ENCODE peak calls at places on chromosome 9, in six cellular contexts. C is activated CD4-positive, alpha-beta memory T cell treated with anti-CD3 and anti-CD28 coated beads, Interleukin-2, amount 10 ng/mL, durations not matched to agents 7 days and 5 days; F is stimulated activated CD4-positive, alpha-beta T cell treated with anti-CD3 and anti-CD28 coated beads, Interleukin-1b, Interleukin-23, amount 100 ng/mL, for 4 hours; Z is pancreas; P is RPMI8226; D is HTR-8/SVneo. N is an unnamed sample.

GRCh38 chr9:107337676-107338590 is 54.9 kb downstream of the RAD23B start:
- DNase-seq in F (no peak), C (no peak), P (no peak), Z (no peak), D (no peak), N (no peak)

GRCh38 chr9:116365056-116365471 is 211.5 kb downstream of the PAPPA start:
- DNase-seq in C (no peak), Z (peak), D (peak), F (no peak), P (no peak), N (no peak)

GRCh38 chr9:22537721-22538120 is 91.1 kb downstream of the DMRTA1 start:
- DNase-seq in F (no peak), P (no peak), Z (no peak), D (no peak), C (no peak), N (no peak)

GRCh38 chr9:122389799-122390481 is 19.1 kb downstream of the PTGS1 start:
- DNase-seq in D (no peak), C (peak), P (no peak), F (no peak), Z (no peak), N (no peak)

GRCh38 chr9:112443200-112443599 is 43.4 kb upstream of the KIAA1958 start:
- DNase-seq in F (no peak), C (peak), P (peak), Z (no peak), D (no peak), N (no peak)

GRCh38 chr9:18994263-18994916 is 38.6 kb downstream of the SAXO1 start:
- DNase-seq in D (no peak), F (no peak), P (no peak), C (no peak), Z (no peak), N (no peak)

GRCh38 chr9:127336708-127337352 is 60.1 kb upstream of the SLC2A8 start:
- DNase-seq in P (no peak), F (no peak), D (peak), Z (peak), C (no peak), N (no peak)

GRCh38 chr9:127762111-127762676 is 16.3 kb downstream of the SH2D3C start:
- DNase-seq in Z (no peak), C (no peak), F (no peak), P (no peak), D (no peak), N (no peak)

GRCh38 chr9:116951588-116952433 is 264.7 kb downstream of the TRIM32 start:
- DNase-seq in D (no peak), C (no peak), Z (no peak), P (no peak), F (no peak), N (no peak)

GRCh38 chr9:121770415-121771273 is 119.2 kb downstream of the DAB2IP start:
- DNase-seq in D (no peak), C (no peak), F (no peak), Z (peak), P (no peak), N (no peak)

GRCh38 chr9:77710276-77710675 is 62.2 kb upstream of the GNA14 start:
- DNase-seq in D (no peak), F (no peak), Z (no peak), C (no peak), P (no peak), N (no peak)

GRCh38 chr9:2596003-2596402 is 25.6 kb upstream of the VLDLR start:
- DNase-seq in D (no peak), F (no peak), P (no peak), Z (no peak), C (no peak), N (no peak)

GRCh38 chr9:27688954-27689353 is 115.7 kb upstream of the C9orf72 start:
- DNase-seq in C (no peak), F (no peak), P (no peak), Z (no peak), D (no peak), N (no peak)

GRCh38 chr9:123399803-123400378 is 43.9 kb downstream of the CRB2 start:
- DNase-seq in C (peak), P (peak), D (peak), Z (no peak), F (peak), N (peak)

GRCh38 chr9:137971477-137972138 is 94.0 kb downstream of the CACNA1B start:
- DNase-seq in Z (no peak), P (no peak), D (no peak), F (no peak), C (no peak), N (no peak)

GRCh38 chr9:14366071-14366470 is 52.1 kb upstream of the NFIB start:
- DNase-seq in C (no peak), F (no peak), P (no peak), Z (no peak), D (no peak), N (no peak)

GRCh38 chr9:72025956-72026355 is 34.5 kb downstream of the C9orf57 start:
- DNase-seq in P (no peak), C (no peak), D (no peak), F (no peak), Z (no peak), N (no peak)

GRCh38 chr9:588952-589351 is 252.5 kb upstream of the DMRT1 start:
- DNase-seq in C (no peak), Z (no peak), P (no peak), F (no peak), D (no peak), N (no peak)

GRCh38 chr9:89400398-89401116 is 82.3 kb downstream of the SECISBP2 start:
- DNase-seq in P (no peak), Z (no peak), C (no peak), F (no peak), D (no peak), N (no peak)

GRCh38 chr9:88757406-88758010 is 222.5 kb downstream of the NXNL2 start:
- DNase-seq in Z (no peak), D (no peak), C (no peak), F (no peak), P (no peak), N (no peak)

GRCh38 chr9:91420471-91421021 is 3.1 kb downstream of the NFIL3 start:
- DNase-seq in C (no peak), F (no peak), P (no peak), Z (no peak), D (no peak), N (no peak)

GRCh38 chr9:123548749-123549545 is 192.9 kb downstream of the CRB2 start:
- DNase-seq in F (peak), Z (no peak), C (no peak), P (no peak), D (no peak), N (peak)

GRCh38 chr9:116124472-116125040 is 29.0 kb upstream of the PAPPA start:
- DNase-seq in P (no peak), F (no peak), D (no peak), Z (no peak), C (no peak), N (no peak)

GRCh38 chr9:35814106-35814840 is 569 bp downstream of the HINT2 start:
- DNase-seq in P (peak), D (no peak), Z (peak), F (no peak), C (peak), N (no peak)

GRCh38 chr9:84554069-84554659 is 115.4 kb upstream of the NTRK2 start:
- DNase-seq in Z (no peak), F (no peak), C (no peak), D (no peak), P (no peak), N (no peak)

GRCh38 chr9:111411266-111411665 is 72.9 kb downstream of the ECPAS start:
- DNase-seq in C (no peak), P (no peak), D (no peak), F (no peak), Z (no peak), N (no peak)

GRCh38 chr9:123654647-123655637 is 275.0 kb downstream of the DENND1A start:
- DNase-seq in F (no peak), Z (no peak), C (no peak), D (no peak), P (no peak), N (no peak)

GRCh38 chr9:136061405-136061804 is 33.7 kb downstream of the NACC2 start:
- DNase-seq in Z (no peak), C (no peak), F (no peak), P (no peak), D (no peak), N (no peak)

GRCh38 chr9:15231788-15232635 is 75.0 kb downstream of the TTC39B start:
- DNase-seq in D (no peak), Z (no peak), F (peak), C (no peak), P (peak), N (no peak)

GRCh38 chr9:130530932-130531331 is 48.4 kb upstream of the FUBP3 start:
- DNase-seq in F (no peak), D (peak), Z (no peak), C (no peak), P (no peak), N (no peak)

GRCh38 chr9:110578896-110579752 is at the start of gene SVEP1:
- DNase-seq in D (peak), F (no peak), P (no peak), C (no peak), Z (peak), N (no peak)

GRCh38 chr9:112233769-112234168 is 58.7 kb upstream of the SUSD1 start:
- DNase-seq in C (no peak), Z (no peak), F (no peak), P (no peak), D (no peak), N (no peak)

GRCh38 chr9:23850242-23851023 is 24.4 kb upstream of the ELAVL2 start:
- DNase-seq in C (no peak), D (no peak), F (no peak), P (peak), Z (no peak), N (no peak)

GRCh38 chr9:79686381-79687130 is 114.8 kb downstream of the TLE4 start:
- DNase-seq in Z (no peak), F (no peak), D (peak), P (no peak), C (no peak), N (no peak)

GRCh38 chr9:71980266-71981018 is 69.0 kb downstream of the C9orf85 start:
- DNase-seq in P (no peak), D (no peak), C (no peak), Z (no peak), F (no peak), N (no peak)

GRCh38 chr9:133773889-133774655 is 35.9 kb upstream of the SARDH start:
- DNase-seq in P (no peak), F (no peak), D (no peak), C (no peak), Z (peak), N (no peak)

N was measured in stimulated activated CD8-positive, alpha-beta memory T cell treated with anti-CD3 and anti-CD28 coated beads, Interleukin-2, amount 100 ng/mL, for 48 hours.